ENCODE peak calls at places on chromosome X, in nine cellular contexts. S is T-helper 1 cell; J is NCI-H1048; V is neuronal stem cell; Y is GF-D8; P is Right ventricle myocardium superior; N is NCI-H1694; B is activated T-helper 1 cell treated with anti-CD3 and anti-CD28 coated beads, Interleukin-12 subunit alpha, Interleukin-12 subunit beta, Interleukin-2, Interleukin-4 antibody, amounts not matched to agents 30 ng/mL and 10 ng/mL and 1 ng/mL, durations not matched to agents 14 hours and 24 hours and 36 hours; K is head of caudate nucleus. X is an unnamed sample.
A peak's percentile ranks its signal among the peaks of the same experiment; 100 is the strongest.

GRCh38 chrX:147376601-147377387 is 534.9 kb upstream of the FMR1 start:
- DNase-seq in K (no peak), J (no peak), N (no peak), Y (no peak), S (no peak), B (no peak), V (no peak), P (no peak), X (peak; percentile 48)

GRCh38 chrX:54042609-54043010 is 1.7 kb downstream of the PHF8 start:
- DNase-seq in J (no peak), P (peak; percentile 46), N (peak; percentile 16), K (peak; percentile 52), S (peak; percentile 33), V (peak; percentile 33), B (peak; percentile 4), Y (no peak), X (peak; percentile 46)

GRCh38 chrX:29862126-29862664 is 353.2 kb upstream of the MAGEB2 start:
- DNase-seq in V (no peak), B (no peak), J (no peak), K (no peak), P (no peak), N (no peak), S (no peak), Y (no peak), X (no peak)

GRCh38 chrX:118347131-118347530 is 1.2 kb downstream of the WDR44 start:
- DNase-seq in B (no peak), J (no peak), N (no peak), Y (no peak), S (peak; percentile 12), P (no peak), V (no peak), K (no peak), X (no peak)

GRCh38 chrX:26788402-26788998 is 572.5 kb downstream of the MAGEB5 start:
- DNase-seq in V (no peak), K (no peak), B (no peak), N (no peak), J (no peak), Y (no peak), S (no peak), P (no peak), X (no peak)

GRCh38 chrX:13955095-13955647 is 74.5 kb downstream of the GEMIN8 start:
- DNase-seq in K (no peak), P (no peak), S (no peak), Y (no peak), V (no peak), N (no peak), B (no peak), J (no peak), X (no peak)

GRCh38 chrX:253451-254297 is 27.5 kb upstream of the PLCXD1 start:
- DNase-seq in K (no peak), Y (no peak), J (no peak), B (no peak), S (no peak), N (no peak), P (no peak), V (no peak), X (no peak)

GRCh38 chrX:24482823-24483410 is 17.8 kb downstream of the PDK3 start:
- DNase-seq in K (no peak), B (no peak), P (no peak), Y (no peak), V (no peak), S (peak; percentile 15), N (no peak), J (no peak), X (no peak)

GRCh38 chrX:133590703-133591505 is 175.6 kb upstream of the GPC4 start:
- DNase-seq in S (no peak), N (no peak), P (no peak), K (no peak), Y (no peak), B (no peak), V (no peak), J (no peak), X (no peak)

GRCh38 chrX:118566359-118566758 is 70.7 kb downstream of the DOCK11 start:
- DNase-seq in K (no peak), V (no peak), S (no peak), Y (no peak), P (no peak), B (no peak), N (no peak), J (no peak), X (no peak)

GRCh38 chrX:108735680-108736508 is 469 bp downstream of the IRS4 start:
- DNase-seq in N (no peak), V (no peak), K (no peak), S (no peak), J (no peak), B (no peak), Y (no peak), P (no peak), X (no peak)